ENCODE peak calls at places on chromosomes 4 and X, in five cellular contexts. One of them, this sample, is unnamed. For H3K36me3 and H3K4me1, the result is how much of the 10 kb centered on the place peaks cover.

GRCh38 chr4:80069837-80070788 is 2.9 kb downstream of the ANTXR2 start:
- DNase-seq in testis: no peak
- DNase-seq in endodermal cell: no peak
- DNase-seq in aorta: no peak
- DNase-seq in uterus: no peak
- DNase-seq in this sample: no peak

GRCh38 chr4:56505269-56506109 is at the start of gene ARL9:
- DNase-seq in testis: peak
- DNase-seq in endodermal cell: peak
- DNase-seq in aorta: peak
- DNase-seq in uterus: peak
- DNase-seq in this sample: no peak

GRCh38 chrX:81890476-81890875 is 688.6 kb downstream of the SH3BGRL start:
- DNase-seq in testis: no peak
- DNase-seq in endodermal cell: no peak
- DNase-seq in aorta: no peak
- DNase-seq in uterus: no peak
- DNase-seq in this sample: peak

GRCh38 chr4:169225812-169226211 is 44.9 kb downstream of the SH3RF1 start:
- DNase-seq in testis: no peak
- DNase-seq in endodermal cell: no peak
- DNase-seq in aorta: no peak
- DNase-seq in uterus: no peak
- DNase-seq in this sample: no peak

GRCh38 chrX:87813566-87813965 is 296.0 kb downstream of the KLHL4 start:
- DNase-seq in testis: no peak
- DNase-seq in endodermal cell: no peak
- DNase-seq in aorta: no peak
- DNase-seq in uterus: no peak
- DNase-seq in this sample: no peak

GRCh38 chr4:7291372-7292135 is 99.2 kb downstream of the SORCS2 start:
- DNase-seq in testis: peak
- DNase-seq in endodermal cell: no peak
- DNase-seq in aorta: peak
- DNase-seq in uterus: peak
- DNase-seq in this sample: no peak

GRCh38 chr4:140076307-140076706 is 77.7 kb downstream of the MAML3 start:
- DNase-seq in testis: no peak
- DNase-seq in endodermal cell: no peak
- DNase-seq in aorta: no peak
- DNase-seq in uterus: no peak
- DNase-seq in this sample: no peak

GRCh38 chr4:18512718-18513117 is 491.2 kb upstream of the LCORL start:
- DNase-seq in testis: no peak
- DNase-seq in endodermal cell: no peak
- DNase-seq in aorta: no peak
- DNase-seq in uterus: no peak
- DNase-seq in this sample: no peak

GRCh38 chrX:1537031-1537715 is at the start of gene P2RY8:
- DNase-seq in testis: peak
- DNase-seq in endodermal cell: no peak
- DNase-seq in aorta: no peak
- DNase-seq in uterus: peak
- DNase-seq in this sample: peak

GRCh38 chrX:145825896-145826295 is 8.3 kb downstream of the SLITRK2 start:
- DNase-seq in testis: peak
- DNase-seq in endodermal cell: peak
- DNase-seq in aorta: no peak
- DNase-seq in uterus: no peak
- DNase-seq in this sample: peak

GRCh38 chrX:77668391-77669237 is 117.4 kb downstream of the ATRX start:
- DNase-seq in testis: no peak
- DNase-seq in endodermal cell: no peak
- DNase-seq in aorta: no peak
- DNase-seq in uterus: no peak
- DNase-seq in this sample: no peak

GRCh38 chrX:154091678-154092077 is 5.8 kb downstream of the MECP2 start:
- DNase-seq in testis: peak
- DNase-seq in endodermal cell: peak
- DNase-seq in aorta: no peak
- DNase-seq in uterus: no peak
- DNase-seq in this sample: no peak

GRCh38 chr4:97720869-97721432 is 422.3 kb downstream of the STPG2 start:
- DNase-seq in testis: peak
- DNase-seq in endodermal cell: no peak
- DNase-seq in aorta: no peak
- DNase-seq in uterus: no peak
- DNase-seq in this sample: peak

GRCh38 chr4:116724249-116724648 is 361.1 kb downstream of the TRAM1L1 start:
- DNase-seq in testis: no peak
- DNase-seq in endodermal cell: no peak
- DNase-seq in aorta: no peak
- DNase-seq in uterus: no peak
- DNase-seq in this sample: no peak

GRCh38 chrX:68588653-68589371 is 58.7 kb upstream of the STARD8 start:
- DNase-seq in testis: no peak
- DNase-seq in endodermal cell: no peak
- DNase-seq in aorta: no peak
- DNase-seq in uterus: no peak
- DNase-seq in this sample: no peak

GRCh38 chrX:104330966-104331365 is 76.2 kb upstream of the ESX1 start:
- DNase-seq in testis: no peak
- DNase-seq in endodermal cell: no peak
- DNase-seq in aorta: no peak
- DNase-seq in uterus: no peak
- DNase-seq in this sample: no peak

GRCh38 chrX:125497667-125498066 is 178.0 kb downstream of the TEX13C start:
- DNase-seq in testis: no peak
- DNase-seq in endodermal cell: no peak
- DNase-seq in aorta: no peak
- DNase-seq in uterus: no peak
- DNase-seq in this sample: no peak

GRCh38 chr4:6011686-6012085 is 6.5 kb downstream of the C4orf50 start:
- DNase-seq in testis: peak
- DNase-seq in endodermal cell: peak
- DNase-seq in aorta: no peak
- DNase-seq in uterus: no peak
- DNase-seq in this sample: no peak

GRCh38 chrX:153351981-153352380 is 18.0 kb downstream of the ZNF275 start:
- DNase-seq in testis: no peak
- DNase-seq in endodermal cell: no peak
- DNase-seq in aorta: no peak
- DNase-seq in uterus: no peak
- DNase-seq in this sample: no peak

GRCh38 chr4:157291071-157291470 is 70.5 kb downstream of the GRIA2 start:
- DNase-seq in testis: no peak
- DNase-seq in endodermal cell: no peak
- DNase-seq in aorta: no peak
- DNase-seq in uterus: no peak
- DNase-seq in this sample: no peak

GRCh38 chr4:126991965-126992364 is 640.8 kb upstream of the INTU start:
- DNase-seq in testis: no peak
- DNase-seq in endodermal cell: no peak
- DNase-seq in aorta: no peak
- DNase-seq in uterus: no peak
- DNase-seq in this sample: no peak

GRCh38 chr4:76943129-76943620 is 6.4 kb upstream of the SEPTIN11 start:
- DNase-seq in testis: no peak
- DNase-seq in endodermal cell: no peak
- DNase-seq in aorta: no peak
- DNase-seq in uterus: no peak
- DNase-seq in this sample: no peak

GRCh38 chr4:147842573-147842972 is 110.7 kb downstream of the ARHGAP10 start:
- DNase-seq in testis: peak
- DNase-seq in endodermal cell: no peak
- DNase-seq in aorta: no peak
- DNase-seq in uterus: peak
- DNase-seq in this sample: no peak

GRCh38 chr4:162644346-162644745 is 480.5 kb upstream of the FSTL5 start:
- DNase-seq in testis: no peak
- DNase-seq in endodermal cell: no peak
- DNase-seq in aorta: no peak
- DNase-seq in uterus: no peak
- DNase-seq in this sample: no peak

GRCh38 chr4:121272526-121272925 is 108.3 kb downstream of the QRFPR start:
- DNase-seq in testis: no peak
- DNase-seq in endodermal cell: no peak
- DNase-seq in aorta: no peak
- DNase-seq in uterus: no peak
- DNase-seq in this sample: no peak

GRCh38 chr4:16496501-16496900 is 270.2 kb upstream of the TAPT1 start:
- DNase-seq in testis: no peak
- DNase-seq in endodermal cell: no peak
- DNase-seq in aorta: no peak
- DNase-seq in uterus: no peak
- DNase-seq in this sample: peak

GRCh38 chrX:21838937-21839333 is 482 bp upstream of the MBTPS2 start:
- DNase-seq in testis: no peak
- DNase-seq in endodermal cell: no peak
- DNase-seq in aorta: no peak
- DNase-seq in uterus: no peak
- DNase-seq in this sample: no peak

GRCh38 chrX:23513121-23513520 is 154.2 kb upstream of the PRDX4 start:
- DNase-seq in testis: no peak
- DNase-seq in endodermal cell: peak
- DNase-seq in aorta: no peak
- DNase-seq in uterus: no peak
- DNase-seq in this sample: no peak

GRCh38 chr4:10114607-10115006 is 2.0 kb downstream of the WDR1 start:
- DNase-seq in testis: no peak
- DNase-seq in endodermal cell: peak
- DNase-seq in aorta: no peak
- DNase-seq in uterus: no peak
- DNase-seq in this sample: no peak

GRCh38 chr4:10115657-10116624 is 658 bp downstream of the WDR1 start:
- DNase-seq in testis: peak
- DNase-seq in endodermal cell: peak
- DNase-seq in aorta: peak
- DNase-seq in uterus: peak
- DNase-seq in this sample: peak

GRCh38 chr4:10116625-10117423 is at the start of gene WDR1:
- DNase-seq in testis: peak
- DNase-seq in endodermal cell: peak
- DNase-seq in aorta: peak
- DNase-seq in uterus: peak
- DNase-seq in this sample: peak

GRCh38 chr4:10114147-10114546 is 2.5 kb downstream of the WDR1 start:
- DNase-seq in testis: no peak
- DNase-seq in endodermal cell: no peak
- DNase-seq in aorta: no peak
- DNase-seq in uterus: no peak
- DNase-seq in this sample: no peak

GRCh38 chr4:10115271-10115656 is 1.3 kb downstream of the WDR1 start:
- DNase-seq in testis: no peak
- DNase-seq in endodermal cell: no peak
- DNase-seq in aorta: no peak
- DNase-seq in uterus: no peak
- DNase-seq in this sample: no peak
- H3K36me3 ChIP-seq in testis: under half
- H3K36me3 ChIP-seq in endodermal cell: half or more
- H3K36me3 ChIP-seq in aorta: under half
- H3K36me3 ChIP-seq in uterus: under half
- H3K36me3 ChIP-seq in this sample: under half

DNA sequence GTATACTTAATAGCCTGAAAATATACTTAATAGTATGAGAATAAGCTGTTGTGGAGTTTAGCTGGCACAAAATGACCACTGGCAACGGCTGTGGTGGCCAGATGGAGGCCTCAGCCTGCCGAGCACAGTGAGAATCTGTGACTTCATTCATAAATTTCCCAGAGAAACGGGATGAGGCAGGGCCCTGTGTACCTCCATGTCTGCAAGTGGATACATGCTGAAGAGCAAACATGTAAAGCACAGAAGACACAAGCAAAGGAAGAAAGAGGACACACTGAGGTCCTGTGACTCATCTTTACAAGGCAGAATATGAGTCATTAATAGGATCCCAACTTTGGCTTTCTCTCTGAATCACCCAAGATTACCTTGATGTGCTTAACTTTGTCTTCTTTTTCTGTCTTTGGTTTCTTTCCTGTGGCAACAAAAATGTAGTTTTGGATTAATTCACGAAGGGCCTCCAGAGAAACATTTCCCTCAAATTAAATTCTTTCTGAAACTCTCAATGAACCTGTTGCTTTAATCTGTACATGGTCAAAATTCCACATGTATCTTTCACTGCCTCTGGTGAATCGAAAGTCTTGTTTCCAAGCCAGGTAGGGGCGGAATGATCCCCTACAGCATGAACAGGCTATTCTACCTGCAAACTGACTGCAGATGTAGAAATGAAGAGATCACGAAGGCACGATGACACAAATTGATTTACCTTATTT is 56.4 kb downstream of the IRF2 start:
- DNase-seq in testis: no peak
- DNase-seq in endodermal cell: no peak
- DNase-seq in aorta: no peak
- DNase-seq in uterus: no peak
- DNase-seq in this sample: peak
- H3K4me1 ChIP-seq in testis: under half
- H3K4me1 ChIP-seq in endodermal cell: under half
- H3K4me1 ChIP-seq in aorta: under half
- H3K4me1 ChIP-seq in uterus: under half
- H3K4me1 ChIP-seq in this sample: under half

GRCh38 chrX:136880003-136880451 is 498 bp downstream of the RBMX start:
- DNase-seq in testis: peak
- DNase-seq in endodermal cell: peak
- DNase-seq in aorta: no peak
- DNase-seq in uterus: peak
- DNase-seq in this sample: peak
- H3K36me3 ChIP-seq in testis: under half
- H3K36me3 ChIP-seq in endodermal cell: under half
- H3K36me3 ChIP-seq in aorta: under half
- H3K36me3 ChIP-seq in uterus: under half
- H3K36me3 ChIP-seq in this sample: under half

GRCh38 chrX:118983513-118983912 is 9.1 kb downstream of the LONRF3 start:
- DNase-seq in testis: no peak
- DNase-seq in endodermal cell: no peak
- DNase-seq in aorta: no peak
- DNase-seq in uterus: no peak
- DNase-seq in this sample: no peak

GRCh38 chrX:118989886-118990285 is 15.5 kb downstream of the LONRF3 start:
- DNase-seq in testis: no peak
- DNase-seq in endodermal cell: no peak
- DNase-seq in aorta: no peak
- DNase-seq in uterus: no peak
- DNase-seq in this sample: no peak

GRCh38 chrX:118990512-118991227 is 16.3 kb downstream of the LONRF3 start:
- DNase-seq in testis: no peak
- DNase-seq in endodermal cell: no peak
- DNase-seq in aorta: no peak
- DNase-seq in uterus: no peak
- DNase-seq in this sample: no peak

GRCh38 chrX:118988913-118989312 is 14.5 kb downstream of the LONRF3 start:
- DNase-seq in testis: no peak
- DNase-seq in endodermal cell: no peak
- DNase-seq in aorta: no peak
- DNase-seq in uterus: no peak
- DNase-seq in this sample: no peak
- H3K4me1 ChIP-seq in testis: under half
- H3K4me1 ChIP-seq in endodermal cell: under half
- H3K4me1 ChIP-seq in aorta: under half
- H3K4me1 ChIP-seq in uterus: under half
- H3K4me1 ChIP-seq in this sample: under half

GRCh38 chrX:132071260-132071659 is 48.2 kb downstream of the STK26 start:
- DNase-seq in testis: no peak
- DNase-seq in endodermal cell: no peak
- DNase-seq in aorta: no peak
- DNase-seq in uterus: no peak
- DNase-seq in this sample: peak
- H3K36me3 ChIP-seq in testis: under half
- H3K36me3 ChIP-seq in endodermal cell: half or more
- H3K36me3 ChIP-seq in aorta: under half
- H3K36me3 ChIP-seq in uterus: under half
- H3K36me3 ChIP-seq in this sample: under half

This sample was measured in SJCRH30.